ENCODE peak calls at places on chromosomes 3 and 15, in seven cellular contexts. C, R, N, E, O, D and H are unnamed samples.

GRCh38 chr3:56693750-56694149 is 10.7 kb upstream of the TASOR start:
- ATAC-seq in C (peak; percentile 79), R (no peak), N (no peak), E (no peak), O (no peak), D (peak; percentile 68), H (no peak)

GRCh38 chr3:53185761-53186465 is 24.9 kb downstream of the PRKCD start:
- ATAC-seq in C (no peak), R (no peak), N (no peak), E (no peak), O (no peak), D (no peak), H (no peak)

GRCh38 chr3:195240939-195241338 is 30.0 kb downstream of the XXYLT1 start:
- ATAC-seq in C (no peak), R (no peak), N (no peak), E (no peak), O (no peak), D (no peak), H (no peak)

GRCh38 chr15:88090406-88091085 is 166.0 kb downstream of the NTRK3 start:
- ATAC-seq in C (peak; percentile 73), R (no peak), N (no peak), E (no peak), O (no peak), D (no peak), H (no peak)

GRCh38 chr3:31412832-31413231 is 119.9 kb upstream of the STT3B start:
- ATAC-seq in C (no peak), R (no peak), N (no peak), E (no peak), O (no peak), D (no peak), H (no peak)

GRCh38 chr3:23992051-23992628 is 47.1 kb downstream of the NR1D2 start:
- ATAC-seq in C (peak; percentile 48), R (no peak), N (no peak), E (no peak), O (peak; percentile 47), D (no peak), H (no peak)

GRCh38 chr3:178275311-178275710 is 260.9 kb upstream of the KCNMB2 start:
- ATAC-seq in C (no peak), R (no peak), N (no peak), E (no peak), O (no peak), D (no peak), H (no peak)

GRCh38 chr15:26355671-26356070 is 417.2 kb downstream of the GABRB3 start:
- ATAC-seq in C (no peak), R (no peak), N (no peak), E (no peak), O (no peak), D (no peak), H (no peak)